ENCODE peak calls at places on chromosome 12, in nine cellular contexts. Y is hepatocyte, S is neural crest cell, F is GOT3, T is NCI-H446 treated with DMSO at 0.1 percent for 48 hours, G is body of pancreas, E is cardiac septum, K is NCI-H2107, I is T-helper 2 cell. C is an unnamed sample.

GRCh38 chr12:39122562-39123204 is 217.3 kb upstream of the CPNE8 start:
- DNase-seq in Y (no peak), S (no peak), F (no peak), T (no peak), G (no peak), E (no peak), K (no peak), I (no peak), C (no peak)

GRCh38 chr12:69897744-69898143 is 72.7 kb downstream of the MYRFL start:
- DNase-seq in Y (peak; percentile 19), S (no peak), F (peak; percentile 98), T (no peak), G (peak; percentile 20), E (no peak), K (no peak), I (no peak), C (no peak)

GRCh38 chr12:95266250-95266649 is 48.6 kb downstream of the VEZT start:
- DNase-seq in Y (no peak), S (no peak), F (no peak), T (no peak), G (no peak), E (no peak), K (no peak), I (no peak), C (no peak)

GRCh38 chr12:56634837-56635538 is 4.9 kb upstream of the BAZ2A start:
- DNase-seq in Y (peak; percentile 92), S (peak; percentile 50), F (no peak), T (peak; percentile 56), G (peak; percentile 79), E (peak; percentile 91), K (peak; percentile 45), I (peak; percentile 74), C (peak; percentile 49)

GRCh38 chr12:53636641-53637040 is 10.5 kb upstream of the ATF7 start:
- DNase-seq in Y (no peak), S (no peak), F (no peak), T (no peak), G (no peak), E (no peak), K (no peak), I (no peak), C (no peak)

GRCh38 chr12:12442548-12443071 is 85.7 kb downstream of the BORCS5 start:
- DNase-seq in Y (peak; percentile 76), S (no peak), F (no peak), T (no peak), G (no peak), E (no peak), K (no peak), I (peak; percentile 77), C (no peak)

GRCh38 chr12:12616512-12617275 is 5.0 kb downstream of the CREBL2 start:
- DNase-seq in Y (no peak), S (no peak), F (no peak), T (no peak), G (no peak), E (no peak), K (no peak), I (peak; percentile 40), C (no peak)

GRCh38 chr12:131368073-131369071 is 342.5 kb upstream of the SFSWAP start:
- DNase-seq in Y (no peak), S (no peak), F (no peak), T (no peak), G (no peak), E (peak; percentile 64), K (no peak), I (no peak), C (no peak)